ENCODE peak calls at places on chromosomes 11 and 22, in seven cellular contexts. U is IMR-90, H is mesendoderm, X is H1, S is H9, N is mesenchymal stem cell, W is trophoblast cell. P is an unnamed sample.
A peak's percentile ranks its signal among the peaks of the same experiment; 100 is the strongest.

GRCh38 chr11:68843052-68843561 is 1.4 kb upstream of the CPT1A start:
- DNase-seq in U (peak; percentile 29), H (no peak), X (no peak), S (no peak), N (peak; percentile 74), W (no peak), P (no peak)

GRCh38 chr11:13949876-13950275 is 12.6 kb upstream of the SPON1 start:
- DNase-seq in U (no peak), H (no peak), X (no peak), S (no peak), N (no peak), W (no peak), P (no peak)

GRCh38 chr22:29503811-29504372 is 23.9 kb downstream of the NEFH start:
- DNase-seq in U (peak; percentile 79), H (no peak), X (no peak), S (no peak), N (peak; percentile 82), W (no peak), P (no peak)

GRCh38 chr22:20653795-20654342 is 120.0 kb upstream of the SERPIND1 start:
- DNase-seq in U (no peak), H (no peak), X (no peak), S (peak; percentile 5), N (no peak), W (no peak), P (no peak)

GRCh38 chr11:80855975-80856524 is 1415.2 kb upstream of the TENM4 start:
- DNase-seq in U (no peak), H (no peak), X (no peak), S (no peak), N (peak; percentile 40), W (no peak), P (no peak)

GRCh38 chr11:103433380-103433779 is 324.2 kb downstream of the DYNC2H1 start:
- DNase-seq in U (peak; percentile 94), H (peak; percentile 40), X (no peak), S (no peak), N (peak; percentile 75), W (peak; percentile 47), P (no peak)

GRCh38 chr11:31816467-31817053 is 5.4 kb upstream of the PAX6 start:
- DNase-seq in U (no peak), H (peak; percentile 30), X (peak; percentile 74), S (peak; percentile 49), N (no peak), W (no peak), P (peak; percentile 21)

GRCh38 chr11:36002196-36002595 is 58.3 kb downstream of the LDLRAD3 start:
- DNase-seq in U (no peak), H (peak; percentile 64), X (no peak), S (no peak), N (no peak), W (no peak), P (peak; percentile 78)

GRCh38 chr11:58574851-58575250 is 805 bp downstream of the LPXN start:
- DNase-seq in U (peak; percentile 61), H (no peak), X (no peak), S (no peak), N (peak; percentile 10), W (no peak), P (no peak)

GRCh38 chr11:1640076-1640946 is 10.7 kb downstream of the KRTAP5-5 start:
- DNase-seq in U (no peak), H (peak; percentile 74), X (peak; percentile 87), S (peak; percentile 79), N (peak; percentile 26), W (peak; percentile 27), P (peak; percentile 48)

GRCh38 chr11:122963981-122964380 is 17.7 kb downstream of the BSX start:
- DNase-seq in U (no peak), H (no peak), X (no peak), S (no peak), N (no peak), W (no peak), P (no peak)

GRCh38 chr11:27031754-27032153 is 8.9 kb upstream of the BBOX1 start:
- DNase-seq in U (no peak), H (no peak), X (no peak), S (no peak), N (no peak), W (no peak), P (no peak)

GRCh38 chr22:49753961-49754673 is 73.6 kb downstream of the BRD1 start:
- DNase-seq in U (no peak), H (no peak), X (no peak), S (peak; percentile 22), N (no peak), W (no peak), P (no peak)

GRCh38 chr22:49756201-49756600 is 71.5 kb downstream of the BRD1 start:
- DNase-seq in U (no peak), H (no peak), X (no peak), S (no peak), N (no peak), W (no peak), P (no peak)

GRCh38 chr22:49753276-49753884 is 74.3 kb downstream of the BRD1 start:
- DNase-seq in U (no peak), H (no peak), X (no peak), S (no peak), N (no peak), W (no peak), P (no peak)

GRCh38 chr22:49754674-49755590 is 72.7 kb downstream of the BRD1 start:
- DNase-seq in U (no peak), H (no peak), X (no peak), S (peak; percentile 26), N (no peak), W (no peak), P (no peak)

GRCh38 chr22:49756656-49757055 is 71.0 kb downstream of the BRD1 start:
- DNase-seq in U (no peak), H (no peak), X (no peak), S (no peak), N (no peak), W (no peak), P (no peak)
- H3K18ac ChIP-seq in U (no peak overlapping the region), H (no peak overlapping the region), X (no peak overlapping the region), S (no peak overlapping the region), N (no peak overlapping the region), W (no peak overlapping the region), P (no peak overlapping the region)

GRCh38 chr22:43830931-43831560 is 18.9 kb upstream of the EFCAB6 start:
- DNase-seq in U (no peak), H (no peak), X (no peak), S (no peak), N (no peak), W (no peak), P (no peak)

GRCh38 chr22:43831561-43832392 is 19.7 kb upstream of the EFCAB6 start:
- DNase-seq in U (no peak), H (no peak), X (no peak), S (no peak), N (no peak), W (no peak), P (no peak)

GRCh38 chr22:43828711-43829447 is 16.8 kb upstream of the EFCAB6 start:
- DNase-seq in U (peak; percentile 81), H (peak; percentile 40), X (no peak), S (peak; percentile 64), N (peak; percentile 18), W (no peak), P (no peak)

GRCh38 chr22:43829448-43829821 is 17.3 kb upstream of the EFCAB6 start:
- DNase-seq in U (peak; percentile 71), H (no peak), X (no peak), S (no peak), N (no peak), W (no peak), P (no peak)

DNA sequence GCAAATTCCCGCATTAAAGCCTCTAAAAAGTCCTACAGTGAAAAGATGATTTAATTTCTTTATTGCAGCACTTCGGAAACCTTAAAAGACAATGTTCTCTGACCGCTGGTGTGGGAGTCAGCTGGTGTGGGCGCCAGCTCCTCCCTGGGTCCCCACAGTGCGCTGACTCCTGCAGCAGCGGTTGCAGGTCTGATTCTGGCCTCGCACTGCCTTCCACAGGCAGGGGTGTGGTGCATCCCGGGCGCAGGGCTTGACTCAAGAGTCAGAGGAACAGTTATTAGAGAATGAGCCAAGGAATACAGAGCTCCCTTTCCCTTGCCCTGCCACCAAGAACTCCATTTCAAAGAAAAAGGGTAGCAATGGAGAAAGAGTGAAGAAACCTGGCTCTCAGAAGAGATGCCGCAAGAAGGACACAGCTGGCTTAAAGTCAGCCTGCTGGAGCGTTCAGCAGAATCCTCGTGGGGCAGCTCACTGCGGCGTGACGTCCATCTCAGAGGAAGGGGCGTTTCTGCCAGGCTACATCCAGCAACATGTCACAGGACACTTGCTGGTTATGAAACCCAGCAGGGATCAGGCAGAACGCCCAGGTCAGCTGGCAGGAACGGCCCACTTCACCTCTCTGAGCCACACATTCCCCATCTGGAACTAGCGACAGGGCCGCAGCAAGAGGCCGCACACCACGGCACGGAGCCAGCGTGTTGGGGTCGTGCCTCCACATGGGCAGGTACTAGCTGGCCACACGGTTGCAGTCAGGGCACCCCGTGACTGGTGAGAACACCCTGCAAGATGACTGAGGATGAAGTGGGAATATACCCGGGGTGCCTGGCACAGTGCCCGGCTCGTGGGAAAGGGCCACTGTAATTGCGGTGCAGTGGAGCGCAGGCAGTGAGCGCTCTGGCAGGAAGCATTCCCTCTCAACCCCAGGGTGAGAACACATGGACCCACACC is 18.1 kb upstream of the EFCAB6 start:
- DNase-seq in U (peak; percentile 54), H (no peak), X (no peak), S (no peak), N (no peak), W (no peak), P (no peak)
- H3K27me3 ChIP-seq in U (no peaks in the 10 kb centered on the region), H (no peaks in the 10 kb centered on the region), X (no peaks in the 10 kb centered on the region), S (no peaks in the 10 kb centered on the region), N (peaks cover 10% of the 10 kb centered on the region), W (no peaks in the 10 kb centered on the region), P (no peaks in the 10 kb centered on the region)

GRCh38 chr22:26894766-26895485 is 237.5 kb downstream of the MIAT start:
- DNase-seq in U (peak; percentile 92), H (no peak), X (peak; percentile 17), S (no peak), N (peak; percentile 98), W (no peak), P (no peak)
- H3K18ac ChIP-seq in U (peak overlapping the region; percentile 88), H (no peak overlapping the region), X (no peak overlapping the region), S (no peak overlapping the region), N (peak overlapping the region; percentile 22), W (no peak overlapping the region), P (no peak overlapping the region)

GRCh38 chr22:36208934-36209333 is 7.3 kb upstream of the APOL4 start:
- DNase-seq in U (no peak), H (no peak), X (no peak), S (no peak), N (no peak), W (peak; percentile 77), P (no peak)

GRCh38 chr22:36215976-36216375 is 14.4 kb upstream of the APOL4 start:
- DNase-seq in U (no peak), H (no peak), X (no peak), S (no peak), N (no peak), W (no peak), P (no peak)

GRCh38 chr22:36212896-36213295 is 11.3 kb upstream of the APOL4 start:
- DNase-seq in U (no peak), H (no peak), X (no peak), S (no peak), N (no peak), W (no peak), P (no peak)

GRCh38 chr22:36211237-36211881 is 9.8 kb upstream of the APOL4 start:
- DNase-seq in U (peak; percentile 56), H (no peak), X (no peak), S (no peak), N (peak; percentile 47), W (no peak), P (no peak)

DNA sequence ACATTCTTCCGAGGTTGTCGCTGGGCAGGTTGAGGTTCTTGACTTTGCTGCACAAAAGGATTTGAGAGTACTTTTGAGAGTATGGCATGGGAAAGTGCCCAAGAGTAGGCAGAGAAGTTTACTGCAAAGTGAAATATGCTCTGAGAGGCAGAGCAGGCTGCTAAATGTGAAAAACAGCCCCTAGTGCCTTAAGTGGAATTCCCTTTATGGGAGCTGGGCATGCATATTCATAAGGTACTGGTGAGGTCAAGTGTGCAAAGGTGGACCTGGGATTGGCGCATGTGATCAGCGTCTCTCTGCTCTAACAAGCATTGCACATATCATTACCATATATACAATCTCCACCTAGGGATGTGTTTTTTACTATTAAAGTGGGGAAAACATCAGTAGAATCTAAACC is 12.0 kb upstream of the APOL4 start:
- DNase-seq in U (no peak), H (no peak), X (no peak), S (no peak), N (no peak), W (no peak), P (no peak)
- H3K27me3 ChIP-seq in U (peaks cover 55% of the 10 kb centered on the region), H (no peaks in the 10 kb centered on the region), X (no peaks in the 10 kb centered on the region), S (no peaks in the 10 kb centered on the region), N (peaks cover 27% of the 10 kb centered on the region), W (no peaks in the 10 kb centered on the region), P (no peaks in the 10 kb centered on the region)

P was measured in neuronal stem cell.